ENCODE peak calls at places on chromosomes 11 and 22, in five cellular contexts. P is NCI-H187 treated with DMSO at 0.1 percent for 48 hours, H is HFFc6, O is sciatic nerve, G is aorta. F is an unnamed sample.
A peak's percentile ranks its signal among the peaks of the same experiment; 100 is the strongest.

GRCh38 chr11:16240687-16241086 is 115.7 kb downstream of the SOX6 start:
- DNase-seq in G (no peak), H (no peak), O (no peak), P (no peak), F (no peak)

GRCh38 chr22:48949375-48950149 is 878.1 kb downstream of the BRD1 start:
- DNase-seq in O (peak; percentile 37), G (no peak), P (no peak), H (no peak), F (no peak)

GRCh38 chr11:827146-827860 is 416 bp upstream of the CRACR2B start:
- DNase-seq in O (no peak), P (no peak), H (no peak), G (no peak), F (no peak)

GRCh38 chr11:56624661-56625110 is 10.0 kb upstream of the OR5M1 start:
- DNase-seq in P (no peak), O (no peak), G (no peak), H (peak; percentile 70), F (no peak)

GRCh38 chr11:8309862-8310261 is 46.2 kb upstream of the LMO1 start:
- DNase-seq in G (no peak), P (no peak), O (no peak), H (no peak), F (no peak)

GRCh38 chr11:76124905-76125566 is 81.3 kb downstream of the WNT11 start:
- DNase-seq in G (no peak), O (no peak), P (no peak), H (no peak), F (no peak)

GRCh38 chr22:31613904-31614296 is 48.1 kb downstream of the PISD start:
- DNase-seq in P (no peak), O (no peak), H (no peak), G (no peak), F (no peak)

GRCh38 chr22:39214383-39215069 is 30.3 kb downstream of the PDGFB start:
- DNase-seq in P (no peak), H (peak; percentile 8), G (peak; percentile 20), O (peak; percentile 28), F (peak; percentile 58)

GRCh38 chr11:10394229-10395100 is 60.6 kb upstream of the AMPD3 start:
- DNase-seq in P (no peak), H (peak; percentile 99), O (no peak), G (no peak), F (no peak)

GRCh38 chr22:38872831-38873248 is 824 bp upstream of the CBX6 start:
- DNase-seq in P (no peak), G (peak; percentile 82), H (peak; percentile 8), O (peak; percentile 85), F (peak; percentile 74)

GRCh38 chr22:19843857-19844422 is 10.7 kb downstream of the GNB1L start:
- DNase-seq in G (no peak), O (no peak), P (no peak), H (no peak), F (no peak)

GRCh38 chr11:128424271-128424709 is 163.1 kb downstream of the ETS1 start:
- DNase-seq in G (peak; percentile 85), H (no peak), P (no peak), O (peak; percentile 60), F (no peak)